ENCODE peak calls at places on chromosomes 7 and 10, in four cellular contexts. F is ovary, H is neural progenitor cell, G is brain pericyte. M is an unnamed sample.

GRCh38 chr10:5668429-5668828 is 2.0 kb upstream of the ASB13 start:
- DNase-seq in F (no peak), H (no peak), G (no peak), M (no peak)

GRCh38 chr10:70589762-70590662 is 12.5 kb downstream of the PRF1 start:
- DNase-seq in F (peak), H (no peak), G (peak), M (no peak)

GRCh38 chr7:129122751-129123516 is 21.6 kb upstream of the TSPAN33 start:
- DNase-seq in F (no peak), H (no peak), G (no peak), M (no peak)

GRCh38 chr7:45073843-45074737 is 14.7 kb downstream of the NACAD start:
- DNase-seq in F (no peak), H (no peak), G (no peak), M (no peak)

GRCh38 chr10:34637419-34637911 is 177.6 kb downstream of the PARD3 start:
- DNase-seq in F (peak), H (peak), G (no peak), M (peak)

GRCh38 chr7:100426516-100426915 is 2.0 kb downstream of the ZCWPW1 start:
- DNase-seq in F (no peak), H (no peak), G (no peak), M (no peak)

GRCh38 chr7:105345003-105345402 is 43.7 kb downstream of the SRPK2 start:
- DNase-seq in F (no peak), H (no peak), G (no peak), M (no peak)

GRCh38 chr10:28429573-28430216 is 103.2 kb upstream of the WAC start:
- DNase-seq in F (no peak), H (no peak), G (no peak), M (no peak)

GRCh38 chr7:78953726-78954363 is 499.6 kb downstream of the MAGI2 start:
- DNase-seq in F (no peak), H (no peak), G (no peak), M (no peak)

GRCh38 chr7:143396625-143397556 is 11.8 kb downstream of the EPHA1 start:
- DNase-seq in F (no peak), H (no peak), G (no peak), M (no peak)

GRCh38 chr10:36475746-36476145 is 649.7 kb upstream of the ANKRD30A start:
- DNase-seq in F (no peak), H (no peak), G (no peak), M (no peak)